ENCODE peak calls at places on chromosome 18, in five cellular contexts. C, F, P, T and Y are unnamed samples.

GRCh38 chr18:12283666-12284065 is 24.4 kb upstream of the TUBB6 start:
- DNase-seq in C (no peak), F (no peak), P (no peak), T (no peak), Y (no peak)

GRCh38 chr18:12828116-12829051 is 55.7 kb downstream of the PTPN2 start:
- DNase-seq in C (no peak), F (no peak), P (no peak), T (no peak), Y (no peak)

GRCh38 chr18:3689091-3689490 is 239.1 kb downstream of the TGIF1 start:
- DNase-seq in C (no peak), F (peak), P (no peak), T (no peak), Y (no peak)

GRCh38 chr18:61891271-61891670 is 1.5 kb downstream of the RNF152 start:
- DNase-seq in C (no peak), F (no peak), P (no peak), T (no peak), Y (no peak)

GRCh38 chr18:28177828-28178635 is 1.1 kb upstream of the CDH2 start:
- DNase-seq in C (peak), F (peak), P (peak), T (peak), Y (no peak)

GRCh38 chr18:57438669-57439616 is 3.8 kb downstream of the ONECUT2 start:
- DNase-seq in C (peak), F (no peak), P (peak), T (peak), Y (no peak)

GRCh38 chr18:13361422-13361821 is 142.9 kb downstream of the LDLRAD4 start:
- DNase-seq in C (no peak), F (no peak), P (no peak), T (no peak), Y (no peak)

GRCh38 chr18:27921392-27921791 is 255.5 kb downstream of the CDH2 start:
- DNase-seq in C (no peak), F (peak), P (no peak), T (no peak), Y (no peak)

GRCh38 chr18:55402731-55403405 is 185.1 kb downstream of the TCF4 start:
- DNase-seq in C (peak), F (no peak), P (no peak), T (peak), Y (no peak)

GRCh38 chr18:61992923-61993322 is 100.1 kb upstream of the RNF152 start:
- DNase-seq in C (no peak), F (peak), P (no peak), T (no peak), Y (no peak)